ENCODE peak calls at places on chromosomes 6 and 20, in nine cellular contexts. K, F, S, I, A, T, Z, V and H are unnamed samples.

GRCh38 chr6:43035495-43036194 is 14.2 kb downstream of the RRP36 start:
- DNase-seq in T (no peak), I (no peak), V (no peak), F (no peak), K (no peak), A (no peak), Z (no peak), S (no peak), H (no peak)

GRCh38 chr6:115830895-115831294 is 229.8 kb downstream of the FRK start:
- DNase-seq in T (no peak), I (no peak), A (no peak), F (peak), S (no peak), V (no peak), Z (no peak), K (peak), H (no peak)

GRCh38 chr6:42423244-42423643 is 28.5 kb downstream of the TRERF1 start:
- DNase-seq in V (no peak), F (no peak), Z (no peak), T (no peak), S (no peak), K (no peak), I (no peak), A (no peak), H (no peak)

GRCh38 chr6:25889877-25890853 is 16.1 kb upstream of the SLC17A3 start:
- DNase-seq in K (peak), Z (no peak), T (peak), F (peak), A (peak), I (peak), S (peak), V (no peak), H (peak)

GRCh38 chr6:3389390-3390167 is 67.3 kb downstream of the SLC22A23 start:
- DNase-seq in K (no peak), Z (no peak), V (no peak), T (no peak), S (peak), F (peak), A (no peak), I (peak), H (peak)

GRCh38 chr6:37818536-37819176 is 871 bp upstream of the ZFAND3 start:
- DNase-seq in A (peak), T (peak), K (peak), S (peak), F (peak), V (peak), I (peak), Z (peak), H (peak)

GRCh38 chr6:69933239-69933638 is 66.9 kb downstream of the COL19A1 start:
- DNase-seq in F (no peak), K (no peak), S (no peak), A (no peak), I (no peak), Z (no peak), T (peak), V (no peak), H (no peak)

GRCh38 chr6:119620846-119621570 is 271.4 kb upstream of the MAN1A1 start:
- DNase-seq in F (peak), S (peak), I (peak), T (peak), K (peak), V (no peak), A (no peak), Z (no peak), H (no peak)

GRCh38 chr6:78465042-78465634 is 402.2 kb upstream of the IRAK1BP1 start:
- DNase-seq in I (no peak), T (no peak), A (no peak), K (no peak), S (no peak), Z (no peak), V (no peak), F (no peak), H (no peak)

GRCh38 chr6:170271771-170272314 is 19.0 kb downstream of the DLL1 start:
- DNase-seq in I (no peak), F (no peak), Z (peak), S (no peak), K (no peak), V (peak), A (peak), T (no peak), H (no peak)

GRCh38 chr6:149128489-149129145 is 188.9 kb upstream of the TAB2 start:
- DNase-seq in Z (no peak), I (no peak), A (no peak), T (no peak), S (no peak), K (no peak), V (peak), F (no peak), H (no peak)

GRCh38 chr6:112595841-112596240 is 248.7 kb downstream of the RFPL4B start:
- DNase-seq in S (no peak), A (no peak), K (no peak), Z (no peak), T (peak), I (no peak), F (no peak), V (no peak), H (no peak)

GRCh38 chr6:39056681-39057080 is 8.1 kb downstream of the GLP1R start:
- DNase-seq in T (no peak), V (no peak), K (no peak), Z (no peak), I (no peak), S (no peak), A (no peak), F (no peak), H (no peak)

GRCh38 chr6:130558131-130558530 is 192.3 kb downstream of the TMEM200A start:
- DNase-seq in I (no peak), F (no peak), K (no peak), Z (no peak), V (no peak), T (no peak), A (no peak), S (no peak), H (no peak)

GRCh38 chr20:32773880-32774279 is 11.7 kb downstream of the DNMT3B start:
- DNase-seq in V (no peak), I (no peak), S (no peak), F (no peak), K (no peak), A (no peak), Z (no peak), T (no peak), H (no peak)

GRCh38 chr6:30507849-30508843 is 18.8 kb downstream of the HLA-E start:
- DNase-seq in V (no peak), I (no peak), S (no peak), T (no peak), F (no peak), K (no peak), A (no peak), Z (no peak), H (no peak)

GRCh38 chr6:34506718-34507117 is 40.8 kb downstream of the PACSIN1 start:
- DNase-seq in Z (no peak), A (no peak), S (no peak), V (no peak), T (no peak), F (no peak), I (no peak), K (no peak), H (no peak)

GRCh38 chr20:37469531-37469930 is 51.5 kb upstream of the NNAT start:
- DNase-seq in S (no peak), I (no peak), Z (no peak), K (no peak), F (no peak), A (no peak), V (no peak), T (no peak), H (no peak)

GRCh38 chr6:84768442-84769174 is 4.2 kb upstream of the TBX18 start:
- DNase-seq in I (no peak), A (no peak), K (peak), Z (no peak), S (peak), V (no peak), T (no peak), F (peak), H (no peak)

GRCh38 chr6:41502607-41503434 is 43.4 kb upstream of the FOXP4 start:
- DNase-seq in K (no peak), F (no peak), I (no peak), S (no peak), A (no peak), V (no peak), Z (peak), T (no peak), H (no peak)

GRCh38 chr6:115947964-115948541 is 112.6 kb downstream of the FRK start:
- DNase-seq in S (no peak), Z (no peak), T (no peak), A (peak), V (no peak), K (no peak), F (no peak), I (no peak), H (no peak)

GRCh38 chr6:154070041-154070440 is 31.0 kb downstream of the OPRM1 start:
- DNase-seq in T (no peak), K (no peak), S (no peak), Z (no peak), A (no peak), F (no peak), I (no peak), V (no peak), H (no peak)

GRCh38 chr6:167093922-167094432 is 28.9 kb upstream of the CCR6 start:
- DNase-seq in I (no peak), T (no peak), V (peak), S (no peak), F (no peak), K (no peak), A (no peak), Z (no peak), H (no peak)

GRCh38 chr20:3869839-3870634 is 19.1 kb upstream of the PANK2 start:
- DNase-seq in V (no peak), S (no peak), I (no peak), F (no peak), K (no peak), Z (no peak), T (no peak), A (no peak), H (no peak)

GRCh38 chr6:15522427-15522826 is 140.4 kb downstream of the DTNBP1 start:
- DNase-seq in F (no peak), T (no peak), I (no peak), S (no peak), A (no peak), V (no peak), Z (no peak), K (no peak), H (no peak)

GRCh38 chr6:108565893-108566292 is 5.2 kb downstream of the FOXO3 start:
- DNase-seq in T (peak), F (peak), K (no peak), I (peak), A (peak), S (peak), V (no peak), Z (no peak), H (peak)

GRCh38 chr6:106451419-106451818 is 90.9 kb downstream of the CRYBG1 start:
- DNase-seq in K (peak), A (no peak), S (no peak), Z (no peak), T (no peak), F (no peak), V (no peak), I (no peak), H (no peak)

GRCh38 chr6:137496909-137497721 is 2.9 kb upstream of the OLIG3 start:
- DNase-seq in A (no peak), S (no peak), K (no peak), F (no peak), I (no peak), T (no peak), V (peak), Z (no peak), H (no peak)

GRCh38 chr6:112258636-112259336 is 4.4 kb upstream of the LAMA4 start:
- DNase-seq in K (no peak), S (no peak), Z (no peak), F (peak), I (no peak), T (peak), A (no peak), V (no peak), H (no peak)

GRCh38 chr6:106444777-106445507 is 84.4 kb downstream of the CRYBG1 start:
- DNase-seq in I (peak), S (peak), A (peak), T (peak), Z (no peak), K (peak), F (peak), V (no peak), H (peak)

GRCh38 chr20:25867776-25868649 is 171.4 kb upstream of the ZNF337 start:
- DNase-seq in Z (peak), S (peak), K (peak), T (peak), F (peak), I (peak), A (peak), V (peak), H (peak)

GRCh38 chr6:134379086-134379485 is 61.2 kb upstream of the SGK1 start:
- DNase-seq in F (no peak), S (no peak), I (no peak), K (no peak), Z (peak), A (peak), V (no peak), T (no peak), H (no peak)

GRCh38 chr20:14919473-14920157 is 582.2 kb upstream of the FLRT3 start:
- DNase-seq in Z (peak), K (no peak), S (no peak), V (no peak), I (peak), A (peak), T (no peak), F (no peak), H (no peak)

GRCh38 chr6:32393660-32394420 is 13.1 kb downstream of the BTNL2 start:
- DNase-seq in Z (no peak), K (peak), A (no peak), V (no peak), T (peak), F (no peak), I (peak), S (no peak), H (no peak)

GRCh38 chr6:163722293-163722692 is 307.8 kb downstream of the QKI start:
- DNase-seq in Z (no peak), V (no peak), A (no peak), I (no peak), T (no peak), K (no peak), F (no peak), S (no peak), H (no peak)

GRCh38 chr6:155645328-155645727 is 189.7 kb upstream of the NOX3 start:
- DNase-seq in I (no peak), T (peak), Z (no peak), F (peak), A (no peak), S (no peak), K (peak), V (no peak), H (no peak)

GRCh38 chr20:32569380-32570305 is 15.5 kb downstream of the NOL4L start:
- DNase-seq in S (no peak), T (no peak), I (no peak), V (no peak), Z (no peak), A (peak), F (no peak), K (no peak), H (no peak)

GRCh38 chr6:47678739-47679138 is 19.6 kb upstream of the ADGRF4 start:
- DNase-seq in V (no peak), K (no peak), F (no peak), Z (no peak), T (no peak), I (no peak), A (no peak), S (no peak), H (no peak)

GRCh38 chr20:63682384-63683139 is 13.9 kb upstream of the TNFRSF6B start:
- DNase-seq in T (peak), I (peak), V (no peak), A (peak), Z (no peak), F (peak), S (peak), K (peak), H (no peak)